ENCODE peak calls at places on chromosomes 13 and 19, in six cellular contexts. N is heart left ventricle, G is tibial nerve, C is A549, Y is body of pancreas, U is spleen. F is an unnamed sample.

GRCh38 chr13:21615427-21615826 is 11.5 kb upstream of the MICU2 start:
- DNase-seq in N (no peak), G (no peak), C (no peak), Y (no peak), U (no peak), F (no peak)

GRCh38 chr13:79541426-79542049 is 60.6 kb downstream of the NDFIP2 start:
- DNase-seq in N (no peak), G (no peak), C (peak; percentile 61), Y (no peak), U (no peak), F (no peak)

GRCh38 chr19:45251452-45252354 is 632 bp downstream of the MARK4 start:
- DNase-seq in N (peak; percentile 40), G (no peak), C (no peak), Y (peak; percentile 14), U (peak; percentile 84), F (no peak)

GRCh38 chr13:34748561-34748960 is 193.5 kb upstream of the NBEA start:
- DNase-seq in N (no peak), G (no peak), C (no peak), Y (no peak), U (no peak), F (no peak)

GRCh38 chr19:28424041-28424440 is 788.9 kb downstream of the UQCRFS1 start:
- DNase-seq in N (no peak), G (no peak), C (no peak), Y (no peak), U (no peak), F (no peak)

GRCh38 chr13:110228936-110229904 is 77.7 kb downstream of the COL4A1 start:
- DNase-seq in N (no peak), G (no peak), C (no peak), Y (no peak), U (no peak), F (no peak)

GRCh38 chr19:13633109-13633508 is 126.8 kb upstream of the CACNA1A start:
- DNase-seq in N (no peak), G (no peak), C (no peak), Y (peak; percentile 43), U (no peak), F (no peak)

GRCh38 chr19:55676384-55676783 is 1.4 kb downstream of the EPN1 start:
- DNase-seq in N (peak; percentile 56), G (no peak), C (no peak), Y (peak; percentile 92), U (no peak), F (no peak)

GRCh38 chr13:99931462-99931861 is 40.1 kb downstream of the ZIC5 start:
- DNase-seq in N (no peak), G (no peak), C (no peak), Y (no peak), U (no peak), F (no peak)

GRCh38 chr19:37594982-37595382 is 306 bp downstream of the ZNF540 start:
- DNase-seq in N (peak; percentile 79), G (peak; percentile 47), C (no peak), Y (peak; percentile 72), U (peak; percentile 87), F (peak; percentile 80)

GRCh38 chr13:112353856-112354255 is 22.3 kb upstream of the SPACA7 start:
- DNase-seq in N (no peak), G (no peak), C (no peak), Y (no peak), U (peak; percentile 54), F (no peak)

GRCh38 chr19:12733369-12733896 is 1.1 kb downstream of the TRIR start:
- DNase-seq in N (no peak), G (no peak), C (peak; percentile 36), Y (no peak), U (no peak), F (no peak)

GRCh38 chr19:56333506-56333905 is 18.9 kb upstream of the ZSCAN5A start:
- DNase-seq in N (no peak), G (no peak), C (peak; percentile 70), Y (peak; percentile 48), U (no peak), F (no peak)

GRCh38 chr13:21100211-21100610 is 38.8 kb upstream of the LATS2 start:
- DNase-seq in N (no peak), G (no peak), C (no peak), Y (no peak), U (no peak), F (no peak)

GRCh38 chr13:94121686-94122085 is 357.8 kb downstream of the DCT start:
- DNase-seq in N (no peak), G (no peak), C (no peak), Y (no peak), U (no peak), F (no peak)

GRCh38 chr19:13819242-13819641 is 24.0 kb downstream of the ZSWIM4 start:
- DNase-seq in N (no peak), G (no peak), C (no peak), Y (no peak), U (no peak), F (no peak)

GRCh38 chr19:5264453-5264852 is 76.2 kb downstream of the PTPRS start:
- DNase-seq in N (no peak), G (no peak), C (no peak), Y (no peak), U (no peak), F (no peak)

GRCh38 chr13:75685239-75685697 is 49.1 kb downstream of the LMO7 start:
- DNase-seq in N (no peak), G (no peak), C (peak; percentile 52), Y (no peak), U (no peak), F (no peak)

GRCh38 chr13:37136187-37136586 is 30.7 kb upstream of the CSNK1A1L start:
- DNase-seq in N (no peak), G (no peak), C (no peak), Y (no peak), U (no peak), F (no peak)

GRCh38 chr19:35114656-35115537 is 726 bp upstream of the FXYD3 start:
- DNase-seq in N (no peak), G (peak; percentile 75), C (peak; percentile 74), Y (peak; percentile 77), U (peak; percentile 83), F (no peak)

GRCh38 chr19:49613374-49613773 is 22.4 kb downstream of the PRR12 start:
- DNase-seq in N (no peak), G (no peak), C (peak; percentile 69), Y (no peak), U (no peak), F (no peak)

GRCh38 chr19:579842-580155 is 7.4 kb downstream of the BSG start:
- DNase-seq in N (no peak), G (no peak), C (no peak), Y (no peak), U (no peak), F (no peak)

GRCh38 chr13:110278859-110279258 is 28.1 kb downstream of the COL4A1 start:
- DNase-seq in N (no peak), G (no peak), C (no peak), Y (no peak), U (no peak), F (no peak)

GRCh38 chr13:109647699-109648098 is 138.7 kb downstream of the IRS2 start:
- DNase-seq in N (no peak), G (no peak), C (no peak), Y (no peak), U (no peak), F (no peak)

GRCh38 chr19:51320258-51320657 is 8.8 kb downstream of the IGLON5 start:
- DNase-seq in N (no peak), G (no peak), C (no peak), Y (peak; percentile 18), U (peak; percentile 34), F (no peak)

GRCh38 chr19:19410553-19411550 is 5.4 kb downstream of the GATAD2A start:
- DNase-seq in N (no peak), G (no peak), C (no peak), Y (no peak), U (peak; percentile 66), F (no peak)

GRCh38 chr19:38877781-38878574 is at the start of gene RINL:
- DNase-seq in N (peak; percentile 32), G (no peak), C (no peak), Y (no peak), U (peak; percentile 95), F (no peak)
- TF ChIP-seq POLR2A in N (no peak), G (no peak), C (no peak), Y (peak; percentile 9), U (no peak), F (no peak)

GRCh38 chr13:97259787-97260641 is 37.9 kb downstream of the MBNL2 start:
- DNase-seq in N (peak; percentile 56), G (no peak), C (peak; percentile 77), Y (no peak), U (no peak), F (no peak)
- H3K27ac ChIP-seq in N (peak overlapping the region; percentile 81), G (no peak overlapping the region), C (peak overlapping the region; percentile 100), Y (peak overlapping the region; percentile 55), U (no peak overlapping the region), F (peak overlapping the region; percentile 1)

GRCh38 chr19:46297700-46298476 is 1.0 kb downstream of the HIF3A start:
- DNase-seq in N (peak; percentile 92), G (peak; percentile 54), C (no peak), Y (peak; percentile 45), U (no peak), F (peak; percentile 86)
- TF ChIP-seq POLR2A in N (peak; percentile 82), G (peak; percentile 71), C (no peak), Y (peak; percentile 12), U (no peak), F (no peak)

DNA sequence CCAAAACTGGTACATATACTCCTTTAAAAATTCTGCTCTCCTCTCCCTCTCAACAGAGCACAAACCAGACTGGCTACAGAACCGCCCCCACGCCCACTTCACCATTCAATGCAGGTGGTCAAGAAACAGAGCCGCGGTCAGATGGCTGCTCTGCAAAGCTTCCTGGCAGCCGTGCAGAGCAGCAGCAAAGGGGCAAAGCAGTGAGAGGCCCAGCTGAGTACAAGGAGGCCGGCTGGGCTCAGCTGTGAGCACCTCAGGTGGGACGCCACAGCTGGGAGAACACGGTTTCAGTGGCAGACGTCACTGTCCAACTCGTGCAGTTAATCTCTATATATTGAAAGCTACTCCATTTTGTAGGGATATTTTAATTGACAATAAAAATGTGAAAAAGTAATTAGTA is 8.3 kb downstream of the GRTP1 start:
- DNase-seq in N (no peak), G (no peak), C (no peak), Y (no peak), U (no peak), F (no peak)
- H3K27ac ChIP-seq in N (no peak overlapping the region), G (no peak overlapping the region), C (no peak overlapping the region), Y (no peak overlapping the region), U (no peak overlapping the region), F (no peak overlapping the region)